ENCODE peak calls at places on chromosome 11, in six cellular contexts. D, N, J, I, G and F are unnamed samples.

GRCh38 chr11:46679252-46680163 is 20.9 kb downstream of the ARHGAP1 start:
- DNase-seq in D (no peak), N (no peak), J (no peak), I (no peak), G (no peak), F (no peak)

GRCh38 chr11:65718531-65718930 is 2.1 kb downstream of the RNASEH2C start:
- DNase-seq in D (no peak), N (no peak), J (no peak), I (no peak), G (no peak), F (no peak)

GRCh38 chr11:30458541-30458940 is 127.6 kb downstream of the MPPED2 start:
- DNase-seq in D (no peak), N (no peak), J (no peak), I (no peak), G (no peak), F (no peak)

GRCh38 chr11:27246925-27247324 is 116.1 kb downstream of the CCDC34 start:
- DNase-seq in D (no peak), N (no peak), J (no peak), I (no peak), G (no peak), F (no peak)

GRCh38 chr11:17395554-17395961 is 7.1 kb upstream of the KCNJ11 start:
- DNase-seq in D (no peak), N (no peak), J (peak), I (no peak), G (no peak), F (no peak)

GRCh38 chr11:9015677-9016076 is 11.9 kb upstream of the NRIP3 start:
- DNase-seq in D (peak), N (no peak), J (peak), I (peak), G (peak), F (peak)

GRCh38 chr11:130653838-130654601 is 205.6 kb downstream of the ADAMTS15 start:
- DNase-seq in D (no peak), N (no peak), J (no peak), I (peak), G (no peak), F (no peak)

GRCh38 chr11:2300936-2301630 is 635 bp downstream of the C11orf21 start:
- DNase-seq in D (no peak), N (no peak), J (no peak), I (peak), G (no peak), F (no peak)

GRCh38 chr11:8168485-8169257 is at the start of gene RIC3:
- DNase-seq in D (peak), N (no peak), J (peak), I (no peak), G (peak), F (no peak)

GRCh38 chr11:87266751-87267150 is 229.0 kb downstream of the TMEM135 start:
- DNase-seq in D (no peak), N (no peak), J (no peak), I (no peak), G (no peak), F (no peak)

GRCh38 chr11:12386745-12387144 is 9.4 kb downstream of the PARVA start:
- DNase-seq in D (no peak), N (no peak), J (no peak), I (no peak), G (peak), F (no peak)

GRCh38 chr11:125063429-125064043 is 431 bp downstream of the SLC37A2 start:
- DNase-seq in D (no peak), N (no peak), J (no peak), I (no peak), G (no peak), F (no peak)

GRCh38 chr11:125285844-125286243 is 121.3 kb downstream of the PKNOX2 start:
- DNase-seq in D (no peak), N (no peak), J (no peak), I (no peak), G (no peak), F (no peak)

GRCh38 chr11:70895061-70895670 is 357.2 kb downstream of the SHANK2 start:
- DNase-seq in D (no peak), N (no peak), J (no peak), I (no peak), G (no peak), F (no peak)

GRCh38 chr11:87878373-87878779 is 296.9 kb downstream of the RAB38 start:
- DNase-seq in D (no peak), N (no peak), J (no peak), I (no peak), G (peak), F (no peak)

GRCh38 chr11:58493676-58494075 is 14.2 kb downstream of the OR5B21 start:
- DNase-seq in D (no peak), N (no peak), J (no peak), I (no peak), G (no peak), F (no peak)

GRCh38 chr11:64181506-64182411 is 4.2 kb upstream of the STIP1 start:
- DNase-seq in D (peak), N (peak), J (peak), I (peak), G (peak), F (no peak)

GRCh38 chr11:20342347-20343279 is 20.9 kb upstream of the HTATIP2 start:
- DNase-seq in D (no peak), N (no peak), J (no peak), I (no peak), G (no peak), F (no peak)

GRCh38 chr11:69813839-69814238 is 5.4 kb downstream of the FGF3 start:
- DNase-seq in D (no peak), N (no peak), J (no peak), I (no peak), G (no peak), F (no peak)

GRCh38 chr11:20249313-20249873 is 89.1 kb upstream of the DBX1 start:
- DNase-seq in D (no peak), N (no peak), J (no peak), I (no peak), G (no peak), F (no peak)

GRCh38 chr11:94151903-94152677 is 23.4 kb downstream of the PANX1 start:
- DNase-seq in D (no peak), N (no peak), J (peak), I (no peak), G (no peak), F (no peak)

GRCh38 chr11:127273593-127274327 is 273.2 kb upstream of the KIRREL3 start:
- DNase-seq in D (no peak), N (no peak), J (no peak), I (no peak), G (no peak), F (no peak)

GRCh38 chr11:10418259-10418949 is 36.7 kb upstream of the AMPD3 start:
- DNase-seq in D (no peak), N (no peak), J (no peak), I (no peak), G (no peak), F (no peak)

GRCh38 chr11:126824035-126824607 is 176.4 kb downstream of the KIRREL3 start:
- DNase-seq in D (no peak), N (no peak), J (no peak), I (no peak), G (no peak), F (no peak)

GRCh38 chr11:47394050-47394321 is 14.4 kb upstream of the SLC39A13 start:
- DNase-seq in D (no peak), N (no peak), J (no peak), I (no peak), G (no peak), F (no peak)

GRCh38 chr11:123056835-123057491 is 5.0 kb downstream of the HSPA8 start:
- DNase-seq in D (no peak), N (no peak), J (no peak), I (no peak), G (no peak), F (no peak)

GRCh38 chr11:78138694-78139421 is 568 bp downstream of the ALG8 start:
- DNase-seq in D (peak), N (no peak), J (peak), I (no peak), G (no peak), F (no peak)

GRCh38 chr11:69501891-69502860 is 20.7 kb downstream of the LINC01488 start:
- DNase-seq in D (no peak), N (peak), J (peak), I (no peak), G (no peak), F (no peak)

GRCh38 chr11:75346912-75347647 is 4.4 kb downstream of the ARRB1 start:
- DNase-seq in D (no peak), N (no peak), J (no peak), I (no peak), G (peak), F (no peak)

GRCh38 chr11:8390851-8391612 is 127.4 kb upstream of the LMO1 start:
- DNase-seq in D (no peak), N (no peak), J (no peak), I (no peak), G (no peak), F (no peak)

GRCh38 chr11:27858901-27859300 is 158.6 kb upstream of the BDNF start:
- DNase-seq in D (no peak), N (no peak), J (no peak), I (no peak), G (no peak), F (no peak)

GRCh38 chr11:62832346-62833234 is at the start of gene TEX54:
- DNase-seq in D (no peak), N (no peak), J (no peak), I (peak), G (peak), F (no peak)

GRCh38 chr11:721913-722811 is 16.1 kb downstream of the EPS8L2 start:
- DNase-seq in D (no peak), N (no peak), J (peak), I (no peak), G (no peak), F (no peak)

GRCh38 chr11:10592331-10592730 is 23.9 kb upstream of the LYVE1 start:
- DNase-seq in D (no peak), N (no peak), J (no peak), I (no peak), G (no peak), F (no peak)

GRCh38 chr11:86578727-86579405 is 93.5 kb downstream of the ME3 start:
- DNase-seq in D (no peak), N (no peak), J (no peak), I (peak), G (no peak), F (no peak)

GRCh38 chr11:133710681-133711240 is 134.6 kb downstream of the SPATA19 start:
- DNase-seq in D (no peak), N (no peak), J (no peak), I (no peak), G (no peak), F (no peak)

GRCh38 chr11:75597636-75598035 is 35.6 kb downstream of the SERPINH1 start:
- DNase-seq in D (no peak), N (no peak), J (peak), I (no peak), G (no peak), F (no peak)

GRCh38 chr11:115919341-115920086 is 415.3 kb upstream of the CADM1 start:
- DNase-seq in D (peak), N (no peak), J (no peak), I (no peak), G (no peak), F (no peak)

GRCh38 chr11:14892036-14892556 is at the start of gene CYP2R1:
- DNase-seq in D (peak), N (peak), J (peak), I (peak), G (peak), F (peak)

GRCh38 chr11:14894657-14895598 is 2.9 kb upstream of the CYP2R1 start:
- DNase-seq in D (peak), N (no peak), J (no peak), I (no peak), G (no peak), F (no peak)

GRCh38 chr11:14886509-14886908 is 5.5 kb downstream of the CYP2R1 start:
- DNase-seq in D (no peak), N (no peak), J (no peak), I (no peak), G (no peak), F (no peak)

GRCh38 chr11:14892577-14892976 is 546 bp upstream of the CYP2R1 start:
- DNase-seq in D (no peak), N (no peak), J (no peak), I (no peak), G (no peak), F (no peak)

DNA sequence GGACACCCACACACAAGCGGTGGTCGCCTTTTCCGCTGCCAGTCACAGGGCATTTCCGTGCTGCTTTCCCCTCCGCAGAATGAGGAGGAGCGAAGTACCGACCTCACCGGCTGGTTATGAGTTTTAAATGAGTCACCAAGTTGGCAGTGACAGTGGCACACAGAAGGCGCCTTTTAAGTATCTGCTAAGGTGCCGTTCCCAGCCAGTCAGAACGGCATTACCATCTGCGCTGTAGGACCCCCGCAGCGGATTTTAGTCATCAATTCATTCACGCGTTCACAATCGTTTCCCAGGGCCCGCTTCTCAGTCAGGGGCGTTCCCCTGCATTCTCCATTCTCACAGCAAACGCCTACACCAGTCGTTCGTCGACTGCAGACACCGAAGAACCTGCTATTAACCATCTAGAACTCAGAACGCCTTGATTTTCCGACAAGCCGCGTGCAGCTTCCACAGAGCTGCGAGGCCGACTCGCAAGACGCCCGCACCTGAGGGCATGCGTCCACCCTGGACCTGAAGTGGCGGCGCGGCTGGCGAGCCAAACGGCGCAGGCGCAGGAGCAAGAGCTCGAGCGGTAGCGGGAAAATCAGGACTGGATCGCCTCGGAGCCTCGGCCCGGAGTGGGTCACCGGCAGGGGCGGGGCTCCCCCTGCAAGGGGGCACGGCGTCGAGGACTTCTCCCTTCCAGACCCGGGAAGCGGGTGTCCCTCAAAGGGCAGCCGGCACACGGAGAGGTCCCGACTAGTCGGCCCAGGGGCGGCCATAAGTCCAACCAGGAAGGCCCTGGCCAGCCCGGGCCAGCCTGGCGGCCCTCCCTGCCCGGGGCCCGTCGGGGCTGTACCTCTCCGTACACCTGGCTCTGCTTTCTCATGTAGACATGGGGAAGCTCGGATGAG is 642 bp downstream of the CYP2R1 start:
- DNase-seq in D (peak), N (peak), J (peak), I (peak), G (peak), F (peak)
- TF ChIP-seq CTCF in D (no peak), N (no peak), J (peak), I (no peak), G (peak), F (no peak)

GRCh38 chr11:105923814-105924213 is 98.2 kb downstream of the MSANTD4 start:
- DNase-seq in D (no peak), N (no peak), J (no peak), I (no peak), G (no peak), F (no peak)

GRCh38 chr11:105933666-105934065 is 88.4 kb downstream of the MSANTD4 start:
- DNase-seq in D (no peak), N (no peak), J (no peak), I (no peak), G (no peak), F (no peak)

GRCh38 chr11:105929381-105929955 is 92.6 kb downstream of the MSANTD4 start:
- DNase-seq in D (no peak), N (no peak), J (no peak), I (no peak), G (no peak), F (no peak)
- TF ChIP-seq CTCF in D (no peak), N (no peak), J (no peak), I (no peak), G (no peak), F (no peak)

GRCh38 chr11:117466966-117467365 is 139.3 kb downstream of the CEP164 start:
- DNase-seq in D (no peak), N (no peak), J (no peak), I (no peak), G (no peak), F (no peak)

GRCh38 chr11:117465236-117465997 is 137.8 kb downstream of the CEP164 start:
- DNase-seq in D (no peak), N (no peak), J (no peak), I (no peak), G (no peak), F (no peak)

GRCh38 chr11:117471776-117472175 is 144.1 kb downstream of the CEP164 start:
- DNase-seq in D (no peak), N (no peak), J (no peak), I (no peak), G (no peak), F (no peak)

GRCh38 chr11:117470576-117470975 is 142.9 kb downstream of the CEP164 start:
- DNase-seq in D (no peak), N (no peak), J (no peak), I (no peak), G (no peak), F (no peak)

GRCh38 chr11:117468888-117469287 is 141.2 kb downstream of the CEP164 start:
- DNase-seq in D (no peak), N (no peak), J (no peak), I (no peak), G (no peak), F (no peak)
- TF ChIP-seq CTCF in D (peak), N (no peak), J (no peak), I (no peak), G (no peak), F (peak)

GRCh38 chr11:119262668-119263351 is 54.1 kb downstream of the MCAM start:
- DNase-seq in D (no peak), N (no peak), J (no peak), I (no peak), G (no peak), F (no peak)
- TF ChIP-seq CTCF in D (no peak), N (no peak), J (peak), I (no peak), G (no peak), F (no peak)